ENCODE peak calls at places on chromosomes 2 and 18, in nine cellular contexts. One of them, this sample, is unnamed.

GRCh38 chr18:79869591-79870368 is 72.0 kb downstream of the KCNG2 start:
- DNase-seq in GM23248: no peak
- DNase-seq in GM23338: no peak
- DNase-seq in HCT116: no peak
- DNase-seq in PC-3: no peak
- DNase-seq in OCI-LY7: no peak
- DNase-seq in hepatocyte: no peak
- DNase-seq in SK-N-SH: no peak
- DNase-seq in neural progenitor cell: no peak
- DNase-seq in this sample: no peak

GRCh38 chr2:105739944-105740734 is 4.6 kb upstream of the NCK2 start:
- DNase-seq in neural progenitor cell: no peak
- DNase-seq in PC-3: no peak
- DNase-seq in GM23338: no peak
- DNase-seq in hepatocyte: no peak
- DNase-seq in SK-N-SH: no peak
- DNase-seq in OCI-LY7: no peak
- DNase-seq in GM23248: no peak
- DNase-seq in HCT116: no peak
- DNase-seq in this sample: no peak

GRCh38 chr2:112877423-112877822 is 33.5 kb upstream of the IL37 start:
- DNase-seq in OCI-LY7: no peak
- DNase-seq in GM23338: no peak
- DNase-seq in GM23248: peak
- DNase-seq in PC-3: peak
- DNase-seq in SK-N-SH: no peak
- DNase-seq in HCT116: no peak
- DNase-seq in hepatocyte: no peak
- DNase-seq in neural progenitor cell: no peak
- DNase-seq in this sample: no peak

GRCh38 chr2:234422242-234422641 is 74.6 kb downstream of the ARL4C start:
- DNase-seq in SK-N-SH: no peak
- DNase-seq in HCT116: peak
- DNase-seq in neural progenitor cell: no peak
- DNase-seq in GM23338: no peak
- DNase-seq in hepatocyte: peak
- DNase-seq in OCI-LY7: no peak
- DNase-seq in PC-3: peak
- DNase-seq in GM23248: peak
- DNase-seq in this sample: no peak

GRCh38 chr2:235238537-235238936 is 255.3 kb upstream of the AGAP1 start:
- DNase-seq in PC-3: peak
- DNase-seq in SK-N-SH: peak
- DNase-seq in neural progenitor cell: no peak
- DNase-seq in hepatocyte: peak
- DNase-seq in HCT116: no peak
- DNase-seq in GM23248: peak
- DNase-seq in GM23338: no peak
- DNase-seq in OCI-LY7: no peak
- DNase-seq in this sample: no peak

GRCh38 chr2:204335642-204336041 is 209.6 kb upstream of the PARD3B start:
- DNase-seq in hepatocyte: no peak
- DNase-seq in neural progenitor cell: no peak
- DNase-seq in GM23248: no peak
- DNase-seq in HCT116: no peak
- DNase-seq in PC-3: no peak
- DNase-seq in SK-N-SH: no peak
- DNase-seq in OCI-LY7: no peak
- DNase-seq in GM23338: no peak
- DNase-seq in this sample: no peak

GRCh38 chr2:150482111-150482510 is 5.4 kb downstream of the RND3 start:
- DNase-seq in HCT116: no peak
- DNase-seq in SK-N-SH: no peak
- DNase-seq in hepatocyte: no peak
- DNase-seq in neural progenitor cell: no peak
- DNase-seq in GM23248: no peak
- DNase-seq in PC-3: peak
- DNase-seq in GM23338: no peak
- DNase-seq in OCI-LY7: no peak
- DNase-seq in this sample: no peak

GRCh38 chr2:190036071-190036470 is 26.5 kb downstream of the MSTN start:
- DNase-seq in OCI-LY7: no peak
- DNase-seq in GM23338: no peak
- DNase-seq in HCT116: no peak
- DNase-seq in GM23248: no peak
- DNase-seq in hepatocyte: no peak
- DNase-seq in SK-N-SH: no peak
- DNase-seq in neural progenitor cell: no peak
- DNase-seq in PC-3: no peak
- DNase-seq in this sample: no peak

GRCh38 chr2:191404568-191404991 is 159.4 kb downstream of the MYO1B start:
- DNase-seq in neural progenitor cell: no peak
- DNase-seq in HCT116: no peak
- DNase-seq in PC-3: peak
- DNase-seq in OCI-LY7: no peak
- DNase-seq in SK-N-SH: no peak
- DNase-seq in hepatocyte: no peak
- DNase-seq in GM23338: no peak
- DNase-seq in GM23248: peak
- DNase-seq in this sample: no peak

GRCh38 chr2:108128226-108128786 is 111.5 kb upstream of the SULT1C3 start:
- DNase-seq in OCI-LY7: no peak
- DNase-seq in neural progenitor cell: no peak
- DNase-seq in GM23248: no peak
- DNase-seq in PC-3: no peak
- DNase-seq in HCT116: no peak
- DNase-seq in hepatocyte: no peak
- DNase-seq in GM23338: no peak
- DNase-seq in SK-N-SH: no peak
- DNase-seq in this sample: no peak

GRCh38 chr2:32849456-32850194 is 97.1 kb upstream of the LTBP1 start:
- DNase-seq in OCI-LY7: no peak
- DNase-seq in PC-3: no peak
- DNase-seq in GM23248: no peak
- DNase-seq in SK-N-SH: no peak
- DNase-seq in hepatocyte: no peak
- DNase-seq in neural progenitor cell: no peak
- DNase-seq in HCT116: no peak
- DNase-seq in GM23338: no peak
- DNase-seq in this sample: no peak

GRCh38 chr2:60499651-60500300 is 53.7 kb downstream of the BCL11A start:
- DNase-seq in GM23248: no peak
- DNase-seq in HCT116: no peak
- DNase-seq in SK-N-SH: no peak
- DNase-seq in hepatocyte: no peak
- DNase-seq in PC-3: no peak
- DNase-seq in GM23338: no peak
- DNase-seq in neural progenitor cell: no peak
- DNase-seq in OCI-LY7: no peak
- DNase-seq in this sample: no peak

GRCh38 chr18:74944676-74945075 is 264.3 kb downstream of the PTGR3 start:
- DNase-seq in PC-3: peak
- DNase-seq in GM23248: no peak
- DNase-seq in OCI-LY7: no peak
- DNase-seq in SK-N-SH: no peak
- DNase-seq in hepatocyte: no peak
- DNase-seq in HCT116: no peak
- DNase-seq in neural progenitor cell: no peak
- DNase-seq in GM23338: no peak
- DNase-seq in this sample: no peak

DNA sequence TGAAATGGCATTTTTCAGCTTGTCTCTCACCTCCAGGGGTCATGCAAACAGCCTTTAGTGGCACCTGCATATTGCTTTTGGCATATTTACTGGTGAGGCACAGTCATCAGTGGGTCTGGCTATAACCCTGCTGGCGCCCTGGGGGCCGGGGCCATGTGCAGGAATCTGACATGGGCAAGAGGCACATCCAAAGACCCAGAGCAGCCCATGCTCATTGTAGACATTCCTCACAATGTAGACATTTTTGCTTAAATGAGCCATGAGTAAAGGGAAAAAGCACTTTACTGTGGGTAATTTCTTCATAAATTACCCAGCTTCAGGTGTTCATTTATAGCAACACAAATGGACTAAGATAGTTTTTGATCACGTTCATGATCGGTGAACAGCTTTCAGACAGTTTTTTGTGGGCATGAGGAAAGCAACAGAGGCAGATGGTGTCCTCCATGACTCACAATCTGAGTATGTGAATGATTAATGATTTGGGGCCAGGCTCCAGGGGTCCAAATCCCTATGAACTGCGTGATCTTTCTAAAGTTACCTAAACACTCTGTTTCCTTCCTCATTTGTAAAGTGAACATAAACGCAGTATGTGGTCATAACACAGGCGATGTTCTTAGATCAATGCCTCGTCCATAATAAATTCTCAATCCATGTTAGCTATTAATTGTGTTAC is 85.8 kb downstream of the LIPG start:
- DNase-seq in GM23338: no peak
- DNase-seq in hepatocyte: no peak
- DNase-seq in PC-3: peak
- DNase-seq in SK-N-SH: no peak
- DNase-seq in HCT116: no peak
- DNase-seq in GM23248: peak
- DNase-seq in OCI-LY7: no peak
- DNase-seq in neural progenitor cell: no peak
- DNase-seq in this sample: no peak
- TF ChIP-seq EZH2phosphoT487 in GM23338: no peak
- TF ChIP-seq EZH2phosphoT487 in hepatocyte: no peak
- TF ChIP-seq EZH2phosphoT487 in PC-3: no peak
- TF ChIP-seq EZH2phosphoT487 in SK-N-SH: no peak
- TF ChIP-seq EZH2phosphoT487 in HCT116: no peak
- TF ChIP-seq EZH2phosphoT487 in GM23248: no peak
- TF ChIP-seq EZH2phosphoT487 in OCI-LY7: no peak
- TF ChIP-seq EZH2phosphoT487 in neural progenitor cell: no peak
- TF ChIP-seq EZH2phosphoT487 in this sample: no peak

GRCh38 chr2:3627500-3628100 is 30.4 kb upstream of the ALLC start:
- DNase-seq in GM23248: no peak
- DNase-seq in GM23338: no peak
- DNase-seq in hepatocyte: no peak
- DNase-seq in HCT116: no peak
- DNase-seq in PC-3: no peak
- DNase-seq in neural progenitor cell: no peak
- DNase-seq in OCI-LY7: no peak
- DNase-seq in SK-N-SH: no peak
- DNase-seq in this sample: no peak
- TF ChIP-seq EZH2phosphoT487 in GM23248: no peak
- TF ChIP-seq EZH2phosphoT487 in GM23338: no peak
- TF ChIP-seq EZH2phosphoT487 in hepatocyte: no peak
- TF ChIP-seq EZH2phosphoT487 in HCT116: no peak
- TF ChIP-seq EZH2phosphoT487 in PC-3: no peak
- TF ChIP-seq EZH2phosphoT487 in neural progenitor cell: no peak
- TF ChIP-seq EZH2phosphoT487 in OCI-LY7: no peak
- TF ChIP-seq EZH2phosphoT487 in SK-N-SH: no peak
- TF ChIP-seq EZH2phosphoT487 in this sample: no peak

GRCh38 chr2:133862400-133862977 is 294.2 kb upstream of the NCKAP5 start:
- DNase-seq in GM23248: no peak
- DNase-seq in PC-3: peak
- DNase-seq in SK-N-SH: no peak
- DNase-seq in neural progenitor cell: no peak
- DNase-seq in GM23338: no peak
- DNase-seq in hepatocyte: no peak
- DNase-seq in OCI-LY7: no peak
- DNase-seq in HCT116: no peak
- DNase-seq in this sample: no peak

GRCh38 chr2:133867131-133867530 is 298.9 kb upstream of the NCKAP5 start:
- DNase-seq in PC-3: no peak
- DNase-seq in OCI-LY7: no peak
- DNase-seq in neural progenitor cell: no peak
- DNase-seq in SK-N-SH: no peak
- DNase-seq in GM23338: no peak
- DNase-seq in GM23248: no peak
- DNase-seq in HCT116: no peak
- DNase-seq in hepatocyte: no peak
- DNase-seq in this sample: no peak

GRCh38 chr2:133865141-133865540 is 296.9 kb upstream of the NCKAP5 start:
- DNase-seq in GM23248: no peak
- DNase-seq in HCT116: no peak
- DNase-seq in SK-N-SH: no peak
- DNase-seq in GM23338: no peak
- DNase-seq in neural progenitor cell: no peak
- DNase-seq in OCI-LY7: no peak
- DNase-seq in hepatocyte: no peak
- DNase-seq in PC-3: no peak
- DNase-seq in this sample: no peak

GRCh38 chr2:133859578-133859977 is 291.3 kb upstream of the NCKAP5 start:
- DNase-seq in OCI-LY7: no peak
- DNase-seq in GM23248: no peak
- DNase-seq in hepatocyte: no peak
- DNase-seq in PC-3: no peak
- DNase-seq in neural progenitor cell: no peak
- DNase-seq in GM23338: no peak
- DNase-seq in SK-N-SH: no peak
- DNase-seq in HCT116: no peak
- DNase-seq in this sample: no peak

DNA sequence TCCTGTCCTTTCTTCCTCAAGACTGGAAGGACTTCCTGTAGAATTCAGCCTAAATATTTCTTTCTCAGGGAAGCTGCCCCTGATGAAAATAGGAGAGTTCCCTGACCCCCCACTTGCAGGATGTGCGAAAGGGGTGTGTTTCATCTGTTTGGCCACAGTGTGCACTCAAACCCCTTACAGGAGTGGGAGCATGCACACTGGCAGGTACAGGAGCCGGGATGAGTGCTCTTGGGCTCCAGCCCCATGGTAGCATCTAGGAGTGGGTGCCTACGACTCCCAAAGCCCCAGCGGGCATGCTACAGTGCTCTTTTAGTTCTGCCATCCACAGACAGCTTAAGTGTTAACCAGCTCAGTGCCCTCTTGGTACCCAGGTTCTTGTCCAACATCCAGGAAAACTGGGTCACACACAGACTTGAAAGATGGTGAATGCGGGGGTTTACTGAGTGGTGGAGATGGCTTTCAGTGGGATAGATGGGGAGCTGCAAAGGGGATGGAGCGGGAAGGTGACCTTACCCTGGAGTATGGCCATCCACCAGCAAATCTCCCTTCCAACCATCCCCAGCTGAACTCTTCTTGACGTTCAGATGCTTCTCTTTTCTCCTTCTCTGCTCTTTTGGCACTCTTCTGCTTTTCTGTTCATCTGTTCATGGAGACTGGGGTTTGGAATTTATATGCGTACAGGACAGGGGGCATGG is 295.0 kb upstream of the NCKAP5 start:
- DNase-seq in HCT116: no peak
- DNase-seq in SK-N-SH: no peak
- DNase-seq in hepatocyte: no peak
- DNase-seq in OCI-LY7: no peak
- DNase-seq in PC-3: no peak
- DNase-seq in neural progenitor cell: no peak
- DNase-seq in GM23248: no peak
- DNase-seq in GM23338: no peak
- DNase-seq in this sample: no peak
- TF ChIP-seq EZH2phosphoT487 in HCT116: no peak
- TF ChIP-seq EZH2phosphoT487 in SK-N-SH: no peak
- TF ChIP-seq EZH2phosphoT487 in hepatocyte: no peak
- TF ChIP-seq EZH2phosphoT487 in OCI-LY7: no peak
- TF ChIP-seq EZH2phosphoT487 in PC-3: no peak
- TF ChIP-seq EZH2phosphoT487 in neural progenitor cell: no peak
- TF ChIP-seq EZH2phosphoT487 in GM23248: no peak
- TF ChIP-seq EZH2phosphoT487 in GM23338: no peak
- TF ChIP-seq EZH2phosphoT487 in this sample: no peak

GRCh38 chr18:27887287-27887686 is 289.6 kb downstream of the CDH2 start:
- DNase-seq in PC-3: peak
- DNase-seq in neural progenitor cell: no peak
- DNase-seq in GM23248: peak
- DNase-seq in hepatocyte: no peak
- DNase-seq in HCT116: no peak
- DNase-seq in GM23338: no peak
- DNase-seq in SK-N-SH: no peak
- DNase-seq in OCI-LY7: no peak
- DNase-seq in this sample: no peak

GRCh38 chr18:27887711-27888495 is 289.0 kb downstream of the CDH2 start:
- DNase-seq in GM23248: peak
- DNase-seq in PC-3: peak
- DNase-seq in SK-N-SH: no peak
- DNase-seq in hepatocyte: no peak
- DNase-seq in GM23338: no peak
- DNase-seq in HCT116: no peak
- DNase-seq in OCI-LY7: no peak
- DNase-seq in neural progenitor cell: no peak
- DNase-seq in this sample: no peak
- TF ChIP-seq EZH2phosphoT487 in GM23248: no peak
- TF ChIP-seq EZH2phosphoT487 in PC-3: no peak
- TF ChIP-seq EZH2phosphoT487 in SK-N-SH: no peak
- TF ChIP-seq EZH2phosphoT487 in hepatocyte: no peak
- TF ChIP-seq EZH2phosphoT487 in GM23338: no peak
- TF ChIP-seq EZH2phosphoT487 in HCT116: no peak
- TF ChIP-seq EZH2phosphoT487 in OCI-LY7: no peak
- TF ChIP-seq EZH2phosphoT487 in neural progenitor cell: no peak
- TF ChIP-seq EZH2phosphoT487 in this sample: no peak